ENCODE peak calls at places on chromosomes 11 and 22, in seven cellular contexts. R is spleen; J is Karpas-422; I is pancreas; X is H9; Q is effector memory CD4-positive, alpha-beta T cell; P is PC-3. L is an unnamed sample. For H3K9me3 and H3K4me1, the result is how much of the 10 kb centered on the place peaks cover.

GRCh38 chr11:130631119-130631518 is 182.7 kb downstream of the ADAMTS15 start:
- DNase-seq in R (no peak), J (no peak), I (no peak), X (no peak), Q (no peak), P (peak), L (no peak)

GRCh38 chr22:37430941-37431340 is 3.7 kb upstream of the ELFN2 start:
- DNase-seq in R (no peak), J (no peak), I (no peak), X (no peak), Q (no peak), P (no peak), L (no peak)

GRCh38 chr11:46238078-46238966 is 39.1 kb upstream of the CREB3L1 start:
- DNase-seq in R (peak), J (no peak), I (peak), X (peak), Q (peak), P (no peak), L (no peak)

GRCh38 chr11:20671856-20672546 is 2.6 kb downstream of the NELL1 start:
- DNase-seq in R (no peak), J (no peak), I (no peak), X (no peak), Q (no peak), P (peak), L (no peak)

GRCh38 chr11:32172771-32173170 is 81.9 kb downstream of the RCN1 start:
- DNase-seq in R (no peak), J (no peak), I (no peak), X (no peak), Q (no peak), P (no peak), L (no peak)

GRCh38 chr22:37529652-37530345 is 10.6 kb upstream of the CARD10 start:
- DNase-seq in R (no peak), J (no peak), I (no peak), X (no peak), Q (no peak), P (peak), L (no peak)

GRCh38 chr11:10455637-10456487 is 798 bp downstream of the AMPD3 start:
- DNase-seq in R (peak), J (peak), I (no peak), X (peak), Q (peak), P (peak), L (peak)

GRCh38 chr11:61149624-61150615 is 11.3 kb downstream of the VPS37C start:
- DNase-seq in R (peak), J (no peak), I (peak), X (no peak), Q (no peak), P (peak), L (no peak)

GRCh38 chr11:114605370-114605769 is 9.8 kb upstream of the NXPE4 start:
- DNase-seq in R (no peak), J (no peak), I (no peak), X (no peak), Q (no peak), P (no peak), L (no peak)
- H3K9me3 ChIP-seq in R (under half), J (under half), I (under half), X (under half), Q (under half), P (under half), L (under half)

DNA sequence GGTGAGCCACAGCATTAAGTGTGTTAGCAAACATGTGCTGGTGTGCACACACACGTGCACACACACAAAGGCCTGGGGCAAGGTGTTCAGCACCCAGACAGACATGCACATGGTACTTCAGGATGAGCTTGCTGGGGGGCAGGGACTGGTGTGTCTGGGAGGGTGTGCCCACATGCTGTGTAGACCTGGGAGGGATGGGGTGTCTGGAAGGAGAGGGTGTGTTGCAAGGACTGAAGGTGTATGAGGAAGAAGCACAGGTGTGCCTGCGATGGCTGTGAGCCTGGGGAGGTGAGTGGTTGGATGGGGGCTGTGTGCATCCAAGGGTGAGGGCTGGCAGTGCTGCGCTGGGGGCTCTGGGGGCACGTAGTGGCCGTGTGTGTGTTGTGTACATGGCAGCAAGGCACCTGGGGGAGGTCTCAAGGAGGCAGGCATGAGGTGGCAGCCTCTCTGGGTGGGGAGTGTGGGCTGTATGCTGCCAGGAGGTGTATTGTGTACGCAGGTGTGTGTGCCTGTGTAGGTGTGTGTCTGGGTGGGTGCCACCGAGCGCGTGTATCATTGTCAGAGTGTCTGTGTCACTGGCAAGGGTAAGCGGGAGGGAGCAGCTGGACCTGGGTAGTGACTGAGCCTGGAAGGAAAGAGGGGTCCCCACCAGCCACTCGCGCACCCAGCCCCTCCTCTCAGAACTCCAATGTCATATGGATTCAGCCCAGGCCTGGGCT is 2.2 kb downstream of the NRXN2 start:
- DNase-seq in R (peak), J (no peak), I (no peak), X (no peak), Q (no peak), P (no peak), L (no peak)
- H3K27ac ChIP-seq in R (no peak), J (no peak), I (no peak), X (no peak), Q (no peak), P (no peak), L (no peak)

DNA sequence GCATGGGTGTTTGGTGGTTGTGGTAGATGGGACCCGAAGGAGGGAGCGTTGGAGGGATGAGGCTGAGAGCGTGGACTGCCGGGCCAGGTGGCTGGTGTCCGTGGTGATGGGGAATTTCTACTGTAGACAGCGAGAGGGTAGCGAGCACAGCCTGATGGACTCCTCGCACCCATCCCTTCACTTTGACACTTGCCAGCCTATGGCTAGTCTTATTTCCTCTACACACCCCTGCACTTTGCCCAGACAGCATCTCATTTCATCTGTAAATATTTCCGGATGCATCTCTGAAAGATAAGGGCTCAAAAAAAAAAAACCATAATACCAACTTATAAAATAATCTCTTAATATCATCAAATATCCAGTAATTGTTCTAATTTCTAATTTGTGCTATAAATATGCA is 5.8 kb downstream of the OMP start:
- DNase-seq in R (no peak), J (no peak), I (no peak), X (no peak), Q (no peak), P (no peak), L (no peak)
- H3K4me1 ChIP-seq in R (under half), J (half or more), I (under half), X (under half), Q (under half), P (half or more), L (under half)

DNA sequence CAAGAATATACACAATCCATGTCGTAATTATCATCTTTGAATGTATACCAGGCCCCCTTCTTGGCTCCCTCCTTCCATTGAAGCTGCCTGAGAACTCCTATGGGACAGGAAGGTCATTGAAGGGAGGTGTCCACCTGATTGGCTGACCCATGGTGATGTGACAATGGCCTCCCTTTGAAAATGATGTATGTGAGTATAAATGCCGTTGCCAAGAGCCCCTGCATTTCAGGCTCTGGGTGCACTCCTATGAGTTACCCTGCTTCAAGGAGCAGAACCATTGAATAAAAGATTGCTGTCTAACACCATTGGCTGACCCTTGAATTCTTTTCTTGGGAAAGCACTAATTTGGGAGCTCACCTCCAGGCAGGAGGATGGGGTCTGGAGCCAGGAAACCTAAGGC is at the start of gene SPATA19:
- DNase-seq in R (no peak), J (no peak), I (no peak), X (no peak), Q (no peak), P (no peak), L (no peak)
- H3K9me3 ChIP-seq in R (under half), J (under half), I (under half), X (under half), Q (under half), P (under half), L (under half)

DNA sequence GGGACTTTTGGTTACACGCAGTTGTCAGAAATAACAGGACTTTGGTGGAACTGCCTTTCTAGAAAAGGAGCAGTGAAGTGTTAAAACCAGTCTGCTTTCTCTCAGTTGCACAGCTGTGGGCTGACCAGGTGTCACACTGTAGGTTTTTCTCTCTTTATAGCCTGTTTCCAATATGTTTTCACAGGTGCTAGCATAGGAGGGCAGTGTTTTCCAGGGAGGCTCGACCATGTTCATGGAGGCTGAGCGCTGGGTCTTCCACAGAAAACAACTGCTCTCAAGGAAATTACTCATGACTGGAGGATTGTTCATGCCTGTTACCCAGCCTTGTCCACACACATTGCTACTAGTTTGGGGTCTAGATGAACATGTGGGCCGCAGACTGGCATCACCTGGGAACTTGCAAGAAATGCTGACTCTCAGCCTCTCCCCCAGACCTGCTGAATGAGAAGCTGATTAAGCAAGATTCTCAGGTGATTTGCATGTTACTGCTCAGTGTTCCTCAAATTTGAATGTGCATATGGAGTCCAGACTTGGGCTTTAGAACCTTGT is 157.7 kb downstream of the MAML2 start:
- DNase-seq in R (no peak), J (peak), I (no peak), X (no peak), Q (no peak), P (no peak), L (no peak)
- H3K27ac ChIP-seq in R (peak), J (no peak), I (no peak), X (no peak), Q (no peak), P (no peak), L (no peak)

L was measured in ascending aorta.